ENCODE peak calls at places on chromosomes 11 and 22, in six cellular contexts. K is RWPE2; Y is psoas muscle; Q is lower lobe of right lung; W is CD8-positive, alpha-beta T cell; A is neuronal stem cell. J is an unnamed sample.

GRCh38 chr11:105211806-105212531 is 72.4 kb upstream of the CARD18 start:
- DNase-seq in W (no peak), Y (no peak), Q (no peak), A (no peak), K (no peak), J (no peak)

GRCh38 chr11:61294717-61295595 is at the start of gene VWCE:
- DNase-seq in A (peak; percentile 72), Q (peak; percentile 61), K (no peak), Y (peak; percentile 69), W (peak; percentile 53), J (peak; percentile 86)

GRCh38 chr11:74731301-74732094 is at the start of gene CHRDL2:
- DNase-seq in K (no peak), W (no peak), Q (no peak), Y (peak; percentile 57), A (no peak), J (peak; percentile 83)

GRCh38 chr11:92550871-92551270 is 326.3 kb downstream of the FAT3 start:
- DNase-seq in A (no peak), Q (no peak), Y (no peak), K (no peak), W (no peak), J (no peak)

GRCh38 chr22:49255741-49256318 is 571.8 kb downstream of the BRD1 start:
- DNase-seq in A (no peak), Q (no peak), K (peak; percentile 19), W (no peak), Y (no peak), J (no peak)

GRCh38 chr11:111841370-111842053 is 29.9 kb downstream of the ALG9 start:
- DNase-seq in W (peak; percentile 80), K (peak; percentile 68), Y (peak; percentile 91), A (peak; percentile 84), Q (peak; percentile 90), J (peak; percentile 87)

GRCh38 chr11:130625907-130626306 is 177.5 kb downstream of the ADAMTS15 start:
- DNase-seq in A (no peak), W (no peak), K (no peak), Q (no peak), Y (no peak), J (no peak)

GRCh38 chr11:44371706-44372105 is 61.8 kb upstream of the ALX4 start:
- DNase-seq in A (no peak), K (no peak), W (no peak), Q (no peak), Y (no peak), J (no peak)

GRCh38 chr11:75236062-75236461 is 4.5 kb upstream of the TPBGL start:
- DNase-seq in Y (no peak), Q (no peak), W (no peak), K (no peak), A (no peak), J (no peak)

GRCh38 chr11:77705877-77706579 is 68.4 kb upstream of the CLNS1A start:
- DNase-seq in Q (no peak), W (no peak), K (no peak), Y (no peak), A (no peak), J (no peak)

GRCh38 chr22:29454186-29454745 is 15.9 kb downstream of the RFPL1 start:
- DNase-seq in K (no peak), W (no peak), A (no peak), Y (no peak), Q (no peak), J (no peak)

GRCh38 chr11:130771708-130772107 is 144.6 kb downstream of the SNX19 start:
- DNase-seq in K (no peak), Y (no peak), A (no peak), Q (no peak), W (no peak), J (no peak)

GRCh38 chr22:44391481-44392445 is 79.0 kb upstream of the SHISAL1 start:
- DNase-seq in A (no peak), Q (no peak), K (peak; percentile 22), Y (peak; percentile 6), W (no peak), J (peak; percentile 32)

GRCh38 chr11:110196241-110196754 is 100.1 kb downstream of the RDX start:
- DNase-seq in K (no peak), A (no peak), W (no peak), Q (no peak), Y (no peak), J (no peak)

GRCh38 chr22:18065256-18065655 is 12.5 kb upstream of the PEX26 start:
- DNase-seq in W (no peak), Q (no peak), K (no peak), A (no peak), Y (no peak), J (no peak)

GRCh38 chr22:19139974-19140373 is 4.5 kb downstream of the ESS2 start:
- DNase-seq in K (no peak), A (no peak), Y (no peak), W (no peak), Q (no peak), J (no peak)

GRCh38 chr11:118079507-118079906 is 2.6 kb downstream of the TMPRSS4 start:
- DNase-seq in K (no peak), Q (no peak), A (no peak), W (no peak), Y (no peak), J (no peak)

GRCh38 chr11:102831128-102831708 is 12.2 kb downstream of the MMP3 start:
- DNase-seq in Q (peak; percentile 61), A (no peak), K (no peak), W (no peak), Y (peak; percentile 64), J (peak; percentile 81)

GRCh38 chr11:96168623-96169022 is 174.4 kb downstream of the MAML2 start:
- DNase-seq in Q (no peak), A (no peak), K (no peak), Y (no peak), W (no peak), J (no peak)

GRCh38 chr22:30483169-30483568 is 11.4 kb upstream of the SEC14L3 start:
- DNase-seq in Y (no peak), W (no peak), A (no peak), Q (no peak), K (no peak), J (no peak)

GRCh38 chr11:128518493-128519207 is 68.7 kb downstream of the ETS1 start:
- DNase-seq in Y (no peak), W (no peak), Q (no peak), K (no peak), A (no peak), J (no peak)

GRCh38 chr11:128516886-128517285 is 70.5 kb downstream of the ETS1 start:
- DNase-seq in Y (no peak), A (no peak), W (no peak), K (no peak), Q (no peak), J (no peak)

GRCh38 chr11:128516467-128516778 is 70.9 kb downstream of the ETS1 start:
- DNase-seq in A (no peak), W (no peak), Q (no peak), Y (no peak), K (no peak), J (no peak)

GRCh38 chr11:128519353-128519752 is 68.0 kb downstream of the ETS1 start:
- DNase-seq in K (no peak), Q (no peak), A (no peak), W (no peak), Y (no peak), J (no peak)

DNA sequence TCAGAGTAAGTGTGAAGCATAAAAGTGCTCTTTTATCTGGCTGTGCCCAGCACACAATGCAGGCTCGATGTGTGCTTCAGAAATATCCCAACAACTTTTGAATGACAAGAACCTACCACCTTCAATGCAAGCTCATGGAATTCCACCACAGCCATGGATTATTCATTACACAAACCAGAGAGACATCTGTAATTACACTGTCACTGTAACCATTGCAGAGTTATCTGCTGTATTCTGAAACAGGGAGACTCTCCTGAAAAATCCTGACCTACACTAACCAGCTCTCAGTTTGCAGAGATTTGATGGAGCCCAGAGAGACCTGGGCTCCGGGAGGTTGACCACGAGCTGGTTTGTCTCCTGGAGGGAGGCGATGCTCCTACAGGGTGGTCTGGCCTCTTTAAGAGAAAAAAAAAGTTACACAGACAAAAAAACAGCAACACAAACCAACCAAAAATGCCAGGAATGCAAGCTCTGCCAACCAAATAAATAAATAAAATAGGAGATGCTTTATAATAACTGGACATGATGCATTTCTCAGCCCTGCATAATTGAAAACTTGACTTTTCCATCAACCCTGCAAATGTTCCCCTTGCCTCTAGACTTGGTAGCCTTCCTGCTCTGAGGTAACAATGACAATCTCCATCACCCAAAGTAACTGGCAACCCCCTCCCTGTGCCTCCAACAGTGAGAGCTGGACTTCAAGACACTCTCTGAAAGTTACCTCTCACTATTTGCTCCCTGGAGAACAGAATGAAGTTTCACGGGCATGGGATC is 69.7 kb downstream of the ETS1 start:
- DNase-seq in K (no peak), Q (no peak), Y (no peak), W (no peak), A (no peak), J (no peak)
- H3K27me3 ChIP-seq in K (no peaks in the 10 kb centered on the region), Q (no peaks in the 10 kb centered on the region), Y (no peaks in the 10 kb centered on the region), W (no peaks in the 10 kb centered on the region), A (peaks cover 8% of the 10 kb centered on the region), J (no peaks in the 10 kb centered on the region)

GRCh38 chr11:68040121-68040956 is 1.5 kb downstream of the TCIRG1 start:
- DNase-seq in K (peak; percentile 58), Q (peak; percentile 84), W (no peak), Y (peak; percentile 77), A (no peak), J (peak; percentile 92)
- H3K4me1 ChIP-seq in K (peaks cover 4% of the 10 kb centered on the region), Q (peaks cover 62% of the 10 kb centered on the region), W (peaks cover 54% of the 10 kb centered on the region), Y (peaks cover 18% of the 10 kb centered on the region), A (peaks cover 13% of the 10 kb centered on the region), J (peaks cover 65% of the 10 kb centered on the region)

DNA sequence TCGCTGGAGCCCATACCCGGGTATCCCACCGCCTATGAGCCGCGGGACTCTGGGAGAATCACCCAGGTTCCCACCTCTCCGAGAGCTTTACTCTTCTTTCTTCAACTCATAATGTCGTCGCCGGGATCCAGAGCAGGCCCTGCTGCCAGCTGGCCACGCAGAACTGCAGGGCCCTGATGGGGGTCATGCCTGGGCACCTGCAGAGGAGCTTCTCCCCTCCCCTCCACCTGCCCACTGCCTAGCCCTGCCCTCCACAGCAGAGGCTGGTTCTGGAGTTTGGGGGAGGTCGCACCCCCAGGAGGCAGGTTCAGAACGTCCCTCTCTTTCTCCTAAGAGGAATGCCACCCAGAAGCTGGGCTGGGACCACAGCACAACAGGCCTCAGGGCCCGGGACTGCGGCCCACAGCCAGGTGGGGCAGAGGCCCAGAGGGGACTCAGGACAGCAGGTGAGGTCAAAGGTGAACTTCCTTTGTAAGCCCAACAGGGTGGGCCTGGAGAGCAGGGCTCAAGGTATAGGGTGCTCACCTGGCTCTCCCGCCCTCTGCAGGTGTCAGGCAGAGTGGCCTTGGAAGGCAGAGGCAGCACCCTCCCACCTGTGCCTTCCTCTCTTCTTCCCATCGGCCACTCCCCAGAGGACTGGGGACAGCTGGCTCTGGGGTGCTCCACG is 1.9 kb downstream of the SLC25A45 start:
- DNase-seq in Y (no peak), Q (no peak), A (no peak), K (no peak), W (no peak), J (no peak)
- H3K27ac ChIP-seq in Y (peak overlapping the region; percentile 89), Q (peak overlapping the region; percentile 98), A (no peak overlapping the region), K (peak overlapping the region; percentile 97), W (no peak overlapping the region), J (peak overlapping the region; percentile 98)

DNA sequence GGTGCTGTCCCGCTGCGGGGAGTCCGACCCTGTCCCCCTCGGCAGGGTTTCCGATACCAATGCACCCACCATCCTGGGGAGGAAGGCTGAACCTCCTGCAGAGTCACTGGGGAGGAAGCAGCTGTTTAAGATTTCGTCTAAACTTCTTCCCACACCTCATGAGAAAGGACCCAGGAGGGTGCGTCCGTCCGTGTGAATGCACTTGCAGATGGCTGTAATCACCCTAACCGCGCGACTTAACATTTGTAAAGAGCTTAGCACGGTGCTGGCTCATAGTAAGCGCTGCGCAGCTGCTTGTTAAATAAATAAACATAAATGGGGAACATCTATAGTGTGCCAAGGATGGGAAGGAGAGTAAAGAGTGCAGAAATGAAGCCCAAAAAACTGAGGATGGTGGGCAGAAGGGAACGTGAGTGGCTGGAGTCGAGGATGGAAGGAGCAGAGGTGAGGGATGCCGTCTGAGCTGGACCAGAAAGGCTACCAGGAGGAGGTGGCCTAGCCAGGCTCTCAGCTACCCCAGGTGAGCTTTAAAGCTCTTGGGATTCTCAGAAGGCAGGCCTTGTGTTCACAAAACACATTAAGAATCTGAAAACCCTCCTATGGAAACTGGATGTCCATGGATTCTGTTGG is 4.8 kb upstream of the ANO1 start:
- DNase-seq in Y (no peak), W (no peak), Q (no peak), K (peak; percentile 30), A (no peak), J (no peak)
- H3K27me3 ChIP-seq in Y (no peaks in the 10 kb centered on the region), W (peaks cover 7% of the 10 kb centered on the region), Q (peaks cover 37% of the 10 kb centered on the region), K (peaks cover 7% of the 10 kb centered on the region), A (peaks cover 16% of the 10 kb centered on the region), J (peaks cover 6% of the 10 kb centered on the region)